ENCODE peak calls at places on chromosomes 5 and 9, in five cellular contexts. B is K562, C is GM12878, W is A549, Y is suprapubic skin. Q is an unnamed sample.

GRCh38 chr5:87119588-87119987 is 148.1 kb upstream of the RASA1 start:
- DNase-seq in W (no peak), B (no peak), Y (no peak), C (no peak), Q (no peak)

GRCh38 chr9:111399772-111400563 is 69.9 kb upstream of the OR2K2 start:
- DNase-seq in W (peak; percentile 15), C (no peak), Y (no peak), B (peak; percentile 21), Q (peak; percentile 22)

GRCh38 chr5:140143521-140144258 is 18.0 kb downstream of the IGIP start:
- DNase-seq in Y (no peak), B (no peak), W (no peak), C (no peak), Q (no peak)

GRCh38 chr9:76873821-76874220 is 32.1 kb downstream of the PRUNE2 start:
- DNase-seq in C (no peak), B (no peak), Y (no peak), W (no peak), Q (no peak)

GRCh38 chr9:87516222-87516930 is 18.7 kb downstream of the DAPK1 start:
- DNase-seq in Y (peak; percentile 74), W (no peak), B (peak; percentile 49), C (no peak), Q (peak; percentile 34)

GRCh38 chr9:129465834-129466535 is 154.9 kb downstream of the C9orf50 start:
- DNase-seq in Y (no peak), W (no peak), B (no peak), C (no peak), Q (no peak)

GRCh38 chr9:91676042-91676441 is 252.4 kb upstream of the NFIL3 start:
- DNase-seq in C (peak; percentile 3), B (no peak), W (no peak), Y (no peak), Q (no peak)

GRCh38 chr5:154430466-154430865 is 15.3 kb upstream of the SAP30L start:
- DNase-seq in Y (no peak), B (no peak), C (no peak), W (no peak), Q (no peak)

GRCh38 chr9:75953218-75953617 is 62.7 kb downstream of the PCSK5 start:
- DNase-seq in C (no peak), W (no peak), Y (no peak), B (no peak), Q (no peak)

GRCh38 chr5:131381011-131381410 is 117.2 kb downstream of the CDC42SE2 start:
- DNase-seq in C (no peak), Y (no peak), B (no peak), W (no peak), Q (no peak)

GRCh38 chr5:50853151-50853550 is 186.7 kb downstream of the PARP8 start:
- DNase-seq in Y (no peak), C (peak; percentile 60), B (no peak), W (no peak), Q (peak; percentile 21)

GRCh38 chr9:107286057-107286456 is 3.0 kb downstream of the RAD23B start:
- DNase-seq in C (no peak), Y (no peak), W (no peak), B (no peak), Q (no peak)

GRCh38 chr9:107290619-107291018 is 7.5 kb downstream of the RAD23B start:
- DNase-seq in Y (no peak), W (no peak), B (no peak), C (no peak), Q (no peak)

GRCh38 chr9:107285292-107285691 is 2.2 kb downstream of the RAD23B start:
- DNase-seq in B (no peak), C (no peak), Y (no peak), W (no peak), Q (no peak)

GRCh38 chr9:107284636-107285035 is 1.6 kb downstream of the RAD23B start:
- DNase-seq in W (no peak), B (no peak), Y (no peak), C (no peak), Q (no peak)

DNA sequence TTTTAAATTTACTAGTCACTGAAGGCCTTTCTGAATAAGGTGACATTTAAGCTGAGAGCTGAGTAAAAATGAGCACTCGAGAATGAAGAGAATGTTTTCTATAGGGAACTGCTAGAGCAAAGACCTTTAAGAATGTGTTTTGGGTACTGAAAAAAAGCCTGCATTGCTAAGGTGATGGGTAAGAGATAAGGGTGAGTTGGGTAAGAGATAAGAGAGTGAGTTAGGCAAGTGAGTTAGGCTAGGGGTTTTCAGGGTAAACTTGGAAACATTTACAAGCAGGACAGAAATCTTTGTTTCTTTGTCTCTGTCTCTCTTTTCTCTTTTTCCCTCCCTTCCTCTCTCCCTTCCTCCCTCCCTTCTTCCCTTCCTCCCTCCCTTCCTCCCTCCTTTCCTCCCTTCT is 5.6 kb downstream of the RAD23B start:
- DNase-seq in Y (no peak), B (no peak), C (no peak), W (no peak), Q (no peak)
- H3K4me1 ChIP-seq in Y (peaks cover 71% of the 10 kb centered on the region), B (peaks cover 3% of the 10 kb centered on the region), C (no peaks in the 10 kb centered on the region), W (peaks cover 49% of the 10 kb centered on the region), Q (peaks cover 61% of the 10 kb centered on the region)

DNA sequence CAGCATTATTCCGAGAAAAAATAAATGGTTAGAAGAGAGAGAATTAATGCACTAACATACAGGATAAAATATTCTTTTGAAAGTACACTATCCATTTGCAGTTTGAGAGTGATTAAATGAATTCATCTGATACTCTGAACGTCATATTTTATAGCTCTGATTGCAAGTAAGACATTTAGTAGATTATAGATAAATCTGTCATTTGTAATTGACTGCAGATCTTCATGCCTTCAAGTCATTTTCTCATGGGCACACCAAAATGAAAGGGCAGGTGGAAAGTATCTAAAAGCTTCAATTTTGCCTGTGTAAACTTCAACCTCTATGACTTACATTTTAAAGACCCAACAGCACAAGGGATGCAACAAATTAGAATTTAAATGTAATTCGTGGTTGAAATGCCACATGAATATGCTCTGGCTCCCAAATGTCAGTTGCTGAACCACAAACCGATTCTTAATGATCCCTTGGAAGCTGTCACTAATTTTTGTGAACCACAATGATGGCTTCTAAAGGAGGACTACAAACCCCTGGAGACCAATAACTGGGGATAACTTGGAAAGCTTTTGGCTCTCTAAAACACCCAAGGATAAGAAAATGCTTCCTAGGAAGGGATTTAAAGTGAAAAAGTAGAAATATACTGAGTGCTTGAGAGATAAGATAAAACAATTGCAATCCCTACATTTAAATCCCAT is 3.9 kb downstream of the TYRP1 start:
- DNase-seq in W (no peak), B (no peak), C (no peak), Y (no peak), Q (no peak)
- H3K27ac ChIP-seq in W (no peak overlapping the region), B (no peak overlapping the region), C (no peak overlapping the region), Y (no peak overlapping the region), Q (no peak overlapping the region)

DNA sequence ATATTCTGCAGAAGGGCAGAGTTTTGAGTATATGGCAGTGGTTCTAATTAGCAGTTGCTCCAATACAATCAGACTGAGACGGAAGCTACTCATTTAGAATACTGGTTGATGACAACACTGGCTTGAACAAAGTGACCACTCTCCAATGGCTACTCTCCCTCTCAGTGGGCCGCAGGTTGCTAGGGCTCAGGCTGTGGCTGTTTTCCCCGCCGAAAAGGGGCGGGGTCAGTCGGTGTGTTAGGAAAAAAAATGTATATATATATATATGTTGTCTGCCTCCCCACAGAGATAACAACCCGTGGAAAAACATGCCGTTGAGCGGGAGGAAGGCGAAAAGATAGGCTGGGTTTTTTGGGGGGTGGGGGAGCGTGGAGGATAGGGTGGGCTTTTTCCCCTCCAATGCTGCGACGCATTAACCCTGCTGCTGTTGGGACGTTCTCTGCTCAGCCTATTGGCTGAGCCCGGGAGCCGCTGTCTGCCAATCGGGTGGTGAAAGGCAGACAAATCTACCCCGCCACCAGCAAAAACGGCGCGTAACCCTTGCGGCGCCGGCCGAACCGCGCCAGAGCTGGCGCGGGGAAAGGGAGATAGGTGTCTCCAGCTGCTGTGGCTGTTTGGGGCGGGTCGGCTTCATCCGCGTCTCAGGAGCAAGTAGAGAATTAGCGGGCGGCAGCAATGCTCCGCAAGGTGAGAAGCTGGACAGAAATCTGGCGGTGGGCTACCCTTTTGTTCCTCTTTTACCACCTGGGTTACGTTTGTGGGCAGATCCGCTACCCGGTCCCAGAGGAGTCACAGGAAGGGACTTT is at the start of gene PCDHGC4:
- DNase-seq in C (no peak), B (no peak), W (no peak), Y (no peak), Q (no peak)
- TF ChIP-seq EP300 in C (no peak), B (no peak), W (no peak), Y (no peak), Q (no peak)

GRCh38 chr9:77956555-77956954 is 75.1 kb downstream of the GNAQ start:
- DNase-seq in C (no peak), W (no peak), B (no peak), Y (no peak), Q (no peak)
- H3K4me1 ChIP-seq in C (no peaks in the 10 kb centered on the region), W (peaks cover 45% of the 10 kb centered on the region), B (peaks cover 5% of the 10 kb centered on the region), Y (peaks cover 50% of the 10 kb centered on the region), Q (peaks cover 80% of the 10 kb centered on the region)

DNA sequence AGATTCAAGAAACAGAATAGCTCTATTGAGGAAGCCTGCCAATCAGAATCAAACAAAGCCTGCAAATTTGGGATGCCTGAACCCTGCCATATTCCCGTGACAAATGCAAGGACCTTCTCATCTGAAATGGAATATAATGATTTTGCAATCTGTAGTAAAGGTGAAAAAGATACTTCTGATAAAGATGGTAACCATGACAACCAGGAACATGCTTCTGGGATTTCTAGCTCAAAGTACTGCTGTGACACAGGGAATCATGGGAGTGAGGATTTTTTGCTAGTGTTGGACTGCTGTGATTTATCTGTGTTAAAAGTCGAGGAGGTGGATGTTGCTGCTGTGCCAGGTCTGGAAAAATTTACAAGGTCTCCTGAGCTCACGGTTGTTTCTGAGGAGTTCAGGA is 33.4 kb downstream of the AOPEP start:
- DNase-seq in Y (no peak), W (no peak), C (no peak), B (no peak), Q (no peak)
- H3K27ac ChIP-seq in Y (no peak overlapping the region), W (no peak overlapping the region), C (no peak overlapping the region), B (no peak overlapping the region), Q (no peak overlapping the region)

DNA sequence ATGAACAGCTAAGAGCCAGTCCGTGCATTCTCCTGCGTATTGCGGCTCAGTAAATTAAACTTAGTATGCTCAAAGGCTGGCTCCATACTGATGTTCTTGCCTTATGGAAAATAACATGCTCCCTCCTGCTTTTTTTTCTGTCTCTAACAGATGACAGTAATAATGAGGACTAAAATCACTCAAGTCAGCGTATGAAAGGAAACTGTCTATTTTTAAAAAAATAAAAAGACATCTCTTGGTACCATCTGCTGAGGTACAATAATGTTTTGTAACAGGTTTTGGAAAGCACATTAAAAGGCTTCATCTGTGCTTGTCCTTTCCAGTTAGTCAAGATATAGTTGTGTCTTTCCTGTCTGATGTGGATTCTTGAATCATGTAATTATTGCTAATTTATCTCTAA is 161.1 kb downstream of the SPATA31D1 start:
- DNase-seq in W (no peak), C (no peak), B (no peak), Y (no peak), Q (no peak)
- TF ChIP-seq EP300 in W (no peak), C (no peak), B (no peak), Y (no peak), Q (no peak)

GRCh38 chr5:171628344-171628743 is 157.3 kb upstream of the SMIM23 start:
- DNase-seq in C (no peak), Y (no peak), W (no peak), B (no peak), Q (no peak)
- H3K4me1 ChIP-seq in C (peaks cover 5% of the 10 kb centered on the region), Y (peaks cover 8% of the 10 kb centered on the region), W (no peaks in the 10 kb centered on the region), B (peaks cover 5% of the 10 kb centered on the region), Q (peaks cover 5% of the 10 kb centered on the region)

Q was measured in transverse colon.